ENCODE peak calls at places on chromosomes 2 and 18, in six cellular contexts. V is Kasumi-1; H is A172; X is KG1; B is stimulated activated CD8-positive, alpha-beta memory T cell treated with anti-CD3 and anti-CD28 coated beads, Interleukin-7, amount 100 ng/mL, for 24 hours; A is suprapubic skin. P is an unnamed sample.

GRCh38 chr2:100068395-100068794 is 74.0 kb downstream of the AFF3 start:
- DNase-seq in H (no peak), B (no peak), A (no peak), V (no peak), X (no peak), P (no peak)

GRCh38 chr2:194822657-194823056 is 834.4 kb upstream of the SLC39A10 start:
- DNase-seq in A (no peak), X (no peak), B (no peak), V (no peak), H (no peak), P (no peak)

GRCh38 chr18:43578636-43579203 is 301.4 kb upstream of the SYT4 start:
- DNase-seq in H (no peak), V (no peak), X (no peak), A (no peak), B (no peak), P (no peak)

GRCh38 chr2:14567561-14567960 is 65.0 kb upstream of the LRATD1 start:
- DNase-seq in A (no peak), B (no peak), X (no peak), V (no peak), H (no peak), P (no peak)

GRCh38 chr18:50757358-50757757 is 62.5 kb downstream of the MRO start:
- DNase-seq in X (no peak), B (no peak), V (no peak), H (no peak), A (no peak), P (no peak)

GRCh38 chr2:128404709-128405466 is 86.2 kb upstream of the HS6ST1 start:
- DNase-seq in B (no peak), H (no peak), V (no peak), X (no peak), A (peak), P (no peak)

GRCh38 chr2:8407332-8407731 is 274.5 kb upstream of the ID2 start:
- DNase-seq in B (no peak), H (no peak), X (no peak), V (no peak), A (no peak), P (no peak)

GRCh38 chr18:13235981-13236380 is 17.4 kb downstream of the LDLRAD4 start:
- DNase-seq in H (no peak), B (no peak), A (peak), X (no peak), V (no peak), P (no peak)

GRCh38 chr2:54206596-54206995 is 49.4 kb downstream of the TSPYL6 start:
- DNase-seq in A (no peak), B (no peak), H (peak), V (peak), X (peak), P (peak)

GRCh38 chr18:32919799-32920198 is 147.0 kb upstream of the KLHL14 start:
- DNase-seq in A (no peak), V (peak), B (no peak), H (peak), X (no peak), P (peak)

GRCh38 chr2:190748966-190749365 is 100.1 kb downstream of the NAB1 start:
- DNase-seq in A (no peak), H (no peak), V (no peak), X (no peak), B (no peak), P (no peak)